ENCODE peak calls at places on chromosomes 12 and 14, in four cellular contexts. I, Y, G and Q are unnamed samples.

GRCh38 chr14:95222870-95223398 is 65.6 kb upstream of the DICER1 start:
- DNase-seq in I (no peak), Y (peak), G (peak), Q (no peak)

GRCh38 chr12:91109148-91109564 is 2.1 kb downstream of the LUM start:
- DNase-seq in I (peak), Y (peak), G (peak), Q (peak)

GRCh38 chr14:74893614-74894091 is 11.9 kb downstream of the DLST start:
- DNase-seq in I (no peak), Y (no peak), G (no peak), Q (no peak)

GRCh38 chr12:3777206-3777809 is 24.4 kb upstream of the CRACR2A start:
- DNase-seq in I (peak), Y (peak), G (peak), Q (peak)

GRCh38 chr14:64572721-64573508 is 23.2 kb downstream of the PPP1R36 start:
- DNase-seq in I (peak), Y (no peak), G (peak), Q (no peak)

GRCh38 chr12:10641735-10642500 is 28.5 kb upstream of the MAGOHB start:
- DNase-seq in I (no peak), Y (peak), G (peak), Q (no peak)

GRCh38 chr14:39266589-39266870 is 32.8 kb downstream of the MIA2 start:
- DNase-seq in I (no peak), Y (peak), G (no peak), Q (peak)

GRCh38 chr12:76080017-76080728 is 4.3 kb downstream of the NAP1L1 start:
- DNase-seq in I (no peak), Y (peak), G (peak), Q (no peak)

GRCh38 chr12:13369496-13369895 is 173.0 kb downstream of the EMP1 start:
- DNase-seq in I (peak), Y (no peak), G (no peak), Q (no peak)

GRCh38 chr12:38872181-38872580 is 33.2 kb downstream of the CPNE8 start:
- DNase-seq in I (no peak), Y (no peak), G (no peak), Q (no peak)

GRCh38 chr14:102988054-102988453 is 65.6 kb downstream of the AMN start:
- DNase-seq in I (no peak), Y (no peak), G (peak), Q (no peak)

GRCh38 chr14:59728294-59728693 is 142.3 kb downstream of the RTN1 start:
- DNase-seq in I (peak), Y (no peak), G (no peak), Q (no peak)

GRCh38 chr12:104514127-104514810 is 57.5 kb downstream of the CHST11 start:
- DNase-seq in I (no peak), Y (no peak), G (no peak), Q (no peak)

GRCh38 chr14:96586056-96586455 is 83.9 kb downstream of the PAPOLA start:
- DNase-seq in I (no peak), Y (no peak), G (no peak), Q (no peak)

GRCh38 chr12:81086342-81086741 is 8.5 kb downstream of the ACSS3 start:
- DNase-seq in I (peak), Y (no peak), G (no peak), Q (no peak)

GRCh38 chr12:116368196-116369194 is 91.0 kb upstream of the MED13L start:
- DNase-seq in I (no peak), Y (no peak), G (peak), Q (no peak)

GRCh38 chr12:115755061-115755751 is 522.3 kb downstream of the MED13L start:
- DNase-seq in I (no peak), Y (no peak), G (no peak), Q (no peak)

GRCh38 chr12:109302770-109303169 is 6.3 kb downstream of the FOXN4 start:
- DNase-seq in I (no peak), Y (no peak), G (no peak), Q (no peak)

GRCh38 chr12:122322501-122322900 is 56.2 kb upstream of the VPS33A start:
- DNase-seq in I (no peak), Y (peak), G (no peak), Q (no peak)

GRCh38 chr12:24788886-24789285 is 160.0 kb downstream of the BCAT1 start:
- DNase-seq in I (no peak), Y (no peak), G (no peak), Q (no peak)

GRCh38 chr14:37170993-37171392 is 1.4 kb downstream of the SLC25A21 start:
- DNase-seq in I (no peak), Y (no peak), G (no peak), Q (no peak)

GRCh38 chr14:95290769-95291440 is 28.8 kb downstream of the CLMN start:
- DNase-seq in I (no peak), Y (no peak), G (no peak), Q (peak)

GRCh38 chr14:91249841-91250616 is 5.5 kb upstream of the GPR68 start:
- DNase-seq in I (peak), Y (peak), G (no peak), Q (peak)

GRCh38 chr14:68762944-68763831 is 29.7 kb downstream of the ZFP36L1 start:
- DNase-seq in I (peak), Y (peak), G (no peak), Q (no peak)

GRCh38 chr14:41423503-41423902 is 183.2 kb upstream of the LRFN5 start:
- DNase-seq in I (no peak), Y (no peak), G (no peak), Q (no peak)

GRCh38 chr12:103583008-103583407 is 4.1 kb upstream of the STAB2 start:
- DNase-seq in I (no peak), Y (no peak), G (no peak), Q (no peak)

GRCh38 chr14:57962293-57962996 is 96.6 kb upstream of the SLC35F4 start:
- DNase-seq in I (peak), Y (no peak), G (no peak), Q (no peak)

GRCh38 chr12:64181504-64182291 is 40.4 kb downstream of the KICS2 start:
- DNase-seq in I (peak), Y (peak), G (peak), Q (no peak)

GRCh38 chr12:96846313-96846712 is 60.7 kb upstream of the NEDD1 start:
- DNase-seq in I (peak), Y (no peak), G (no peak), Q (no peak)
- H2AFZ ChIP-seq in I (no peak), Y (no peak), G (no peak), Q (no peak)

GRCh38 chr14:22613736-22614239 is 15.7 kb downstream of the ABHD4 start:
- DNase-seq in I (no peak), Y (no peak), G (no peak), Q (no peak)
- H2AFZ ChIP-seq in I (no peak), Y (no peak), G (no peak), Q (no peak)

GRCh38 chr14:42715316-42715715 is 1108.6 kb downstream of the LRFN5 start:
- DNase-seq in I (no peak), Y (peak), G (peak), Q (no peak)
- H2AFZ ChIP-seq in I (no peak), Y (peak), G (no peak), Q (no peak)

DNA sequence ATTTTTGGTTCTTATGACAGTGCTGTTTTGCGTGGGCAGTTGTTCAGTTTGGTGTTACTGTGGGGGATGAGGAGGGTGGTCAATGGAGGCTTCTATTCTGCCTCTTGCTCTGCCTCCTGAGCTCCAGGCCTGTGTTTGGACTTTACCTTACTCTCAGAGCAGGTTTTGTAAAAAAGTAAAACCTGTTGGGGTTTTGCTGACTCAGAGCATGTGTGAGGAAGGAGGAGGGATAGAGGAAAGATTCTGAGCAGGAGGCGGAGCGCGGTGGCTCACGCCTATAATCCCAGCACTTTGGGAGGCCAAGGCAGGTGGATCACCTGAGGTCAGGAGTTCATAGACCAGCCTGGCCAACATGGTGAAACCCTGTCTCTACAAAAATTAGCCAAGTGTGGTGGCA is 6.7 kb downstream of the A2ML1 start:
- DNase-seq in I (no peak), Y (no peak), G (no peak), Q (no peak)
- H2AFZ ChIP-seq in I (no peak), Y (no peak), G (no peak), Q (no peak)